ENCODE peak calls at places on chromosomes 16 and 17, in eight cellular contexts. One of them, this sample, is unnamed.
A peak's percentile ranks its signal among the peaks of the same experiment; 100 is the strongest.

GRCh38 chr17:62626719-62627218 is 701 bp upstream of the MRC2 start:
- DNase-seq in stomach: no peak
- DNase-seq in neural progenitor cell: peak; percentile 89
- DNase-seq in neuronal stem cell: peak; percentile 70
- DNase-seq in MM.1S: no peak
- DNase-seq in DND-41: peak; percentile 50
- DNase-seq in iPS DF 6.9: no peak
- DNase-seq in body of pancreas: no peak
- DNase-seq in this sample: no peak

GRCh38 chr16:3283525-3284447 is 495 bp downstream of the ZNF263 start:
- DNase-seq in neural progenitor cell: no peak
- DNase-seq in MM.1S: no peak
- DNase-seq in neuronal stem cell: no peak
- DNase-seq in body of pancreas: peak; percentile 33
- DNase-seq in iPS DF 6.9: no peak
- DNase-seq in DND-41: peak; percentile 13
- DNase-seq in stomach: no peak
- DNase-seq in this sample: peak; percentile 35

GRCh38 chr16:2284797-2285576 is 17.1 kb upstream of the RNPS1 start:
- DNase-seq in neuronal stem cell: no peak
- DNase-seq in neural progenitor cell: no peak
- DNase-seq in stomach: no peak
- DNase-seq in MM.1S: no peak
- DNase-seq in iPS DF 6.9: no peak
- DNase-seq in DND-41: no peak
- DNase-seq in body of pancreas: no peak
- DNase-seq in this sample: no peak

GRCh38 chr17:31297090-31297489 is at the start of gene OMG:
- DNase-seq in neuronal stem cell: peak; percentile 4
- DNase-seq in stomach: no peak
- DNase-seq in MM.1S: no peak
- DNase-seq in iPS DF 6.9: no peak
- DNase-seq in DND-41: no peak
- DNase-seq in neural progenitor cell: peak; percentile 30
- DNase-seq in body of pancreas: no peak
- DNase-seq in this sample: no peak

GRCh38 chr16:4489030-4489429 is 12.8 kb downstream of the HMOX2 start:
- DNase-seq in neural progenitor cell: no peak
- DNase-seq in stomach: no peak
- DNase-seq in neuronal stem cell: no peak
- DNase-seq in iPS DF 6.9: no peak
- DNase-seq in DND-41: no peak
- DNase-seq in MM.1S: no peak
- DNase-seq in body of pancreas: no peak
- DNase-seq in this sample: no peak

GRCh38 chr16:58128721-58129096 is 472 bp downstream of the CFAP20 start:
- DNase-seq in MM.1S: peak; percentile 44
- DNase-seq in body of pancreas: peak; percentile 28
- DNase-seq in iPS DF 6.9: no peak
- DNase-seq in neuronal stem cell: no peak
- DNase-seq in DND-41: peak; percentile 45
- DNase-seq in stomach: no peak
- DNase-seq in neural progenitor cell: peak; percentile 76
- DNase-seq in this sample: no peak

GRCh38 chr17:4658478-4659305 is 17.2 kb upstream of the ALOX15 start:
- DNase-seq in stomach: no peak
- DNase-seq in neural progenitor cell: no peak
- DNase-seq in body of pancreas: no peak
- DNase-seq in MM.1S: no peak
- DNase-seq in iPS DF 6.9: no peak
- DNase-seq in DND-41: no peak
- DNase-seq in neuronal stem cell: no peak
- DNase-seq in this sample: no peak

GRCh38 chr17:74752415-74752814 is 4.0 kb downstream of the NHERF1 start:
- DNase-seq in body of pancreas: no peak
- DNase-seq in stomach: no peak
- DNase-seq in DND-41: no peak
- DNase-seq in neuronal stem cell: no peak
- DNase-seq in neural progenitor cell: no peak
- DNase-seq in MM.1S: no peak
- DNase-seq in iPS DF 6.9: no peak
- DNase-seq in this sample: no peak

GRCh38 chr16:28090646-28091377 is 27.3 kb upstream of the GSG1L start:
- DNase-seq in DND-41: no peak
- DNase-seq in neural progenitor cell: peak; percentile 66
- DNase-seq in stomach: no peak
- DNase-seq in neuronal stem cell: no peak
- DNase-seq in iPS DF 6.9: peak; percentile 35
- DNase-seq in body of pancreas: no peak
- DNase-seq in MM.1S: no peak
- DNase-seq in this sample: no peak

GRCh38 chr16:63461248-63461841 is 1425.1 kb upstream of the CDH8 start:
- DNase-seq in body of pancreas: no peak
- DNase-seq in stomach: no peak
- DNase-seq in MM.1S: peak; percentile 76
- DNase-seq in neural progenitor cell: peak; percentile 73
- DNase-seq in iPS DF 6.9: peak; percentile 7
- DNase-seq in neuronal stem cell: peak; percentile 59
- DNase-seq in DND-41: no peak
- DNase-seq in this sample: peak; percentile 18

GRCh38 chr17:77863814-77864161 is 94.7 kb upstream of the TNRC6C start:
- DNase-seq in DND-41: no peak
- DNase-seq in neural progenitor cell: no peak
- DNase-seq in body of pancreas: no peak
- DNase-seq in stomach: no peak
- DNase-seq in MM.1S: peak; percentile 76
- DNase-seq in iPS DF 6.9: no peak
- DNase-seq in neuronal stem cell: no peak
- DNase-seq in this sample: no peak

GRCh38 chr17:57649731-57650484 is 95.2 kb downstream of the CCDC182 start:
- DNase-seq in stomach: no peak
- DNase-seq in DND-41: no peak
- DNase-seq in iPS DF 6.9: no peak
- DNase-seq in MM.1S: no peak
- DNase-seq in neural progenitor cell: peak; percentile 25
- DNase-seq in neuronal stem cell: no peak
- DNase-seq in body of pancreas: no peak
- DNase-seq in this sample: no peak

GRCh38 chr16:69555437-69555836 is 10.3 kb upstream of the NFAT5 start:
- DNase-seq in neuronal stem cell: no peak
- DNase-seq in MM.1S: no peak
- DNase-seq in DND-41: no peak
- DNase-seq in stomach: no peak
- DNase-seq in iPS DF 6.9: no peak
- DNase-seq in neural progenitor cell: no peak
- DNase-seq in body of pancreas: no peak
- DNase-seq in this sample: no peak

GRCh38 chr17:61415374-61416210 is 15.9 kb downstream of the TBX2 start:
- DNase-seq in neuronal stem cell: no peak
- DNase-seq in body of pancreas: no peak
- DNase-seq in DND-41: no peak
- DNase-seq in neural progenitor cell: no peak
- DNase-seq in stomach: peak; percentile 20
- DNase-seq in iPS DF 6.9: no peak
- DNase-seq in MM.1S: no peak
- DNase-seq in this sample: no peak

GRCh38 chr16:28210264-28210663 is 1.5 kb downstream of the XPO6 start:
- DNase-seq in neuronal stem cell: no peak
- DNase-seq in MM.1S: no peak
- DNase-seq in neural progenitor cell: no peak
- DNase-seq in body of pancreas: no peak
- DNase-seq in DND-41: no peak
- DNase-seq in stomach: no peak
- DNase-seq in iPS DF 6.9: no peak
- DNase-seq in this sample: no peak

GRCh38 chr17:63998050-63998720 is at the start of gene PRR29:
- DNase-seq in neural progenitor cell: peak; percentile 96
- DNase-seq in body of pancreas: peak; percentile 70
- DNase-seq in DND-41: peak; percentile 86
- DNase-seq in stomach: peak; percentile 74
- DNase-seq in neuronal stem cell: peak; percentile 79
- DNase-seq in iPS DF 6.9: peak; percentile 57
- DNase-seq in MM.1S: peak; percentile 49
- DNase-seq in this sample: peak; percentile 77

GRCh38 chr17:46949291-46950174 is 26.6 kb downstream of the GOSR2 start:
- DNase-seq in body of pancreas: peak; percentile 7
- DNase-seq in MM.1S: no peak
- DNase-seq in neuronal stem cell: no peak
- DNase-seq in stomach: no peak
- DNase-seq in neural progenitor cell: no peak
- DNase-seq in DND-41: no peak
- DNase-seq in iPS DF 6.9: no peak
- DNase-seq in this sample: no peak

GRCh38 chr16:66592241-66592640 is 12.3 kb upstream of the CMTM3 start:
- DNase-seq in body of pancreas: no peak
- DNase-seq in iPS DF 6.9: no peak
- DNase-seq in neuronal stem cell: no peak
- DNase-seq in DND-41: no peak
- DNase-seq in MM.1S: no peak
- DNase-seq in stomach: no peak
- DNase-seq in neural progenitor cell: no peak
- DNase-seq in this sample: no peak

GRCh38 chr16:74771656-74772315 is 2.8 kb downstream of the FA2H start:
- DNase-seq in neural progenitor cell: no peak
- DNase-seq in MM.1S: no peak
- DNase-seq in iPS DF 6.9: no peak
- DNase-seq in body of pancreas: no peak
- DNase-seq in neuronal stem cell: no peak
- DNase-seq in DND-41: no peak
- DNase-seq in stomach: no peak
- DNase-seq in this sample: no peak

GRCh38 chr17:81869221-81870154 is 1.6 kb downstream of the ARHGDIA start:
- DNase-seq in neural progenitor cell: peak; percentile 68
- DNase-seq in neuronal stem cell: no peak
- DNase-seq in MM.1S: no peak
- DNase-seq in body of pancreas: peak; percentile 51
- DNase-seq in DND-41: no peak
- DNase-seq in stomach: peak; percentile 33
- DNase-seq in iPS DF 6.9: no peak
- DNase-seq in this sample: no peak

GRCh38 chr17:81870978-81871386 is at the start of gene ARHGDIA:
- DNase-seq in stomach: no peak
- DNase-seq in MM.1S: no peak
- DNase-seq in body of pancreas: no peak
- DNase-seq in iPS DF 6.9: no peak
- DNase-seq in neural progenitor cell: peak; percentile 93
- DNase-seq in DND-41: no peak
- DNase-seq in neuronal stem cell: no peak
- DNase-seq in this sample: no peak

GRCh38 chr17:81868674-81869220 is 2.4 kb downstream of the ARHGDIA start:
- DNase-seq in body of pancreas: peak; percentile 54
- DNase-seq in neural progenitor cell: peak; percentile 35
- DNase-seq in DND-41: no peak
- DNase-seq in MM.1S: no peak
- DNase-seq in iPS DF 6.9: no peak
- DNase-seq in stomach: no peak
- DNase-seq in neuronal stem cell: no peak
- DNase-seq in this sample: peak; percentile 75

GRCh38 chr17:81871387-81872120 is 417 bp upstream of the ARHGDIA start:
- DNase-seq in iPS DF 6.9: no peak
- DNase-seq in neural progenitor cell: peak; percentile 74
- DNase-seq in DND-41: peak; percentile 94
- DNase-seq in body of pancreas: peak; percentile 95
- DNase-seq in stomach: peak; percentile 96
- DNase-seq in MM.1S: peak; percentile 93
- DNase-seq in neuronal stem cell: peak; percentile 81
- DNase-seq in this sample: peak; percentile 69

GRCh38 chr17:81870155-81870977 is 771 bp downstream of the ARHGDIA start:
- DNase-seq in neural progenitor cell: peak; percentile 69
- DNase-seq in MM.1S: peak; percentile 47
- DNase-seq in iPS DF 6.9: no peak
- DNase-seq in DND-41: peak; percentile 62
- DNase-seq in body of pancreas: peak; percentile 50
- DNase-seq in stomach: peak; percentile 40
- DNase-seq in neuronal stem cell: no peak
- DNase-seq in this sample: peak; percentile 65
- H3K4me1 ChIP-seq in neural progenitor cell: peaks cover 14% of the 10 kb centered on the region
- H3K4me1 ChIP-seq in MM.1S: peaks cover 6% of the 10 kb centered on the region
- H3K4me1 ChIP-seq in iPS DF 6.9: peaks cover 3% of the 10 kb centered on the region
- H3K4me1 ChIP-seq in DND-41: peaks cover 36% of the 10 kb centered on the region
- H3K4me1 ChIP-seq in body of pancreas: peaks cover 61% of the 10 kb centered on the region
- H3K4me1 ChIP-seq in stomach: peaks cover 62% of the 10 kb centered on the region
- H3K4me1 ChIP-seq in neuronal stem cell: peaks cover 17% of the 10 kb centered on the region
- H3K4me1 ChIP-seq in this sample: peaks cover 46% of the 10 kb centered on the region

GRCh38 chr17:65023791-65024190 is 32.7 kb downstream of the GNA13 start:
- DNase-seq in neural progenitor cell: no peak
- DNase-seq in body of pancreas: no peak
- DNase-seq in neuronal stem cell: no peak
- DNase-seq in iPS DF 6.9: no peak
- DNase-seq in MM.1S: no peak
- DNase-seq in stomach: no peak
- DNase-seq in DND-41: no peak
- DNase-seq in this sample: no peak

GRCh38 chr17:65022751-65023421 is 33.7 kb downstream of the GNA13 start:
- DNase-seq in body of pancreas: no peak
- DNase-seq in DND-41: no peak
- DNase-seq in iPS DF 6.9: no peak
- DNase-seq in stomach: no peak
- DNase-seq in neural progenitor cell: no peak
- DNase-seq in neuronal stem cell: no peak
- DNase-seq in MM.1S: peak; percentile 26
- DNase-seq in this sample: no peak

GRCh38 chr17:65025288-65025687 is 31.3 kb downstream of the GNA13 start:
- DNase-seq in neuronal stem cell: no peak
- DNase-seq in DND-41: no peak
- DNase-seq in neural progenitor cell: no peak
- DNase-seq in body of pancreas: no peak
- DNase-seq in stomach: no peak
- DNase-seq in iPS DF 6.9: no peak
- DNase-seq in MM.1S: no peak
- DNase-seq in this sample: no peak

GRCh38 chr17:65020284-65020683 is 36.3 kb downstream of the GNA13 start:
- DNase-seq in neuronal stem cell: no peak
- DNase-seq in MM.1S: no peak
- DNase-seq in neural progenitor cell: no peak
- DNase-seq in body of pancreas: no peak
- DNase-seq in stomach: no peak
- DNase-seq in iPS DF 6.9: no peak
- DNase-seq in DND-41: no peak
- DNase-seq in this sample: no peak

GRCh38 chr17:65022137-65022536 is 34.4 kb downstream of the GNA13 start:
- DNase-seq in neuronal stem cell: no peak
- DNase-seq in stomach: no peak
- DNase-seq in iPS DF 6.9: no peak
- DNase-seq in MM.1S: no peak
- DNase-seq in body of pancreas: no peak
- DNase-seq in neural progenitor cell: no peak
- DNase-seq in DND-41: no peak
- DNase-seq in this sample: no peak
- H3K27ac ChIP-seq in neuronal stem cell: no peak overlapping the region
- H3K27ac ChIP-seq in stomach: peak overlapping the region; percentile 49
- H3K27ac ChIP-seq in iPS DF 6.9: no peak overlapping the region
- H3K27ac ChIP-seq in MM.1S: no peak overlapping the region
- H3K27ac ChIP-seq in body of pancreas: no peak overlapping the region
- H3K27ac ChIP-seq in neural progenitor cell: no peak overlapping the region
- H3K27ac ChIP-seq in DND-41: no peak overlapping the region
- H3K27ac ChIP-seq in this sample: no peak overlapping the region

GRCh38 chr16:7716924-7717323 is 384.3 kb downstream of the RBFOX1 start:
- DNase-seq in neural progenitor cell: no peak
- DNase-seq in DND-41: no peak
- DNase-seq in body of pancreas: no peak
- DNase-seq in stomach: no peak
- DNase-seq in iPS DF 6.9: no peak
- DNase-seq in neuronal stem cell: no peak
- DNase-seq in MM.1S: no peak
- DNase-seq in this sample: no peak
- H3K4me1 ChIP-seq in neural progenitor cell: peaks cover 4% of the 10 kb centered on the region
- H3K4me1 ChIP-seq in DND-41: no peaks in the 10 kb centered on the region
- H3K4me1 ChIP-seq in body of pancreas: no peaks in the 10 kb centered on the region
- H3K4me1 ChIP-seq in stomach: no peaks in the 10 kb centered on the region
- H3K4me1 ChIP-seq in iPS DF 6.9: no peaks in the 10 kb centered on the region
- H3K4me1 ChIP-seq in neuronal stem cell: peaks cover 2% of the 10 kb centered on the region
- H3K4me1 ChIP-seq in MM.1S: no peaks in the 10 kb centered on the region
- H3K4me1 ChIP-seq in this sample: no peaks in the 10 kb centered on the region

GRCh38 chr17:1624650-1625049 is 4.0 kb downstream of the SLC43A2 start:
- DNase-seq in neural progenitor cell: no peak
- DNase-seq in neuronal stem cell: no peak
- DNase-seq in iPS DF 6.9: no peak
- DNase-seq in body of pancreas: no peak
- DNase-seq in MM.1S: no peak
- DNase-seq in stomach: no peak
- DNase-seq in DND-41: no peak
- DNase-seq in this sample: no peak
- H3K27ac ChIP-seq in neural progenitor cell: no peak overlapping the region
- H3K27ac ChIP-seq in neuronal stem cell: no peak overlapping the region
- H3K27ac ChIP-seq in iPS DF 6.9: no peak overlapping the region
- H3K27ac ChIP-seq in body of pancreas: no peak overlapping the region
- H3K27ac ChIP-seq in MM.1S: no peak overlapping the region
- H3K27ac ChIP-seq in stomach: no peak overlapping the region
- H3K27ac ChIP-seq in DND-41: peak overlapping the region; percentile 40
- H3K27ac ChIP-seq in this sample: no peak overlapping the region

This sample was measured in adrenal gland.